ENCODE peak calls at places on chromosomes 4 and X, in eight cellular contexts. One of them, this sample, is unnamed.

GRCh38 chr4:39521253-39521908 is 5.9 kb downstream of the UGDH start:
- DNase-seq in stimulated activated CD8-positive, alpha-beta memory T cell treated with anti-CD3 and anti-CD28 coated beads, Interleukin-12 subunit alpha, Interleukin-12 subunit beta, amount 100 ng/mL, for 1 hour: no peak
- DNase-seq in tibial nerve: no peak
- DNase-seq in NCI-H345: no peak
- DNase-seq in ovary: no peak
- DNase-seq in stomach: no peak
- DNase-seq in ureter: no peak
- DNase-seq in epithelial cell of esophagus: no peak
- DNase-seq in this sample: no peak

GRCh38 chr4:80614319-80614718 is 278.8 kb downstream of the CFAP299 start:
- DNase-seq in stimulated activated CD8-positive, alpha-beta memory T cell treated with anti-CD3 and anti-CD28 coated beads, Interleukin-12 subunit alpha, Interleukin-12 subunit beta, amount 100 ng/mL, for 1 hour: no peak
- DNase-seq in tibial nerve: no peak
- DNase-seq in NCI-H345: no peak
- DNase-seq in ovary: no peak
- DNase-seq in stomach: no peak
- DNase-seq in ureter: no peak
- DNase-seq in epithelial cell of esophagus: no peak
- DNase-seq in this sample: no peak

GRCh38 chrX:53642326-53642725 is 44.2 kb downstream of the HUWE1 start:
- DNase-seq in stimulated activated CD8-positive, alpha-beta memory T cell treated with anti-CD3 and anti-CD28 coated beads, Interleukin-12 subunit alpha, Interleukin-12 subunit beta, amount 100 ng/mL, for 1 hour: no peak
- DNase-seq in tibial nerve: no peak
- DNase-seq in NCI-H345: no peak
- DNase-seq in ovary: no peak
- DNase-seq in stomach: no peak
- DNase-seq in ureter: no peak
- DNase-seq in epithelial cell of esophagus: peak
- DNase-seq in this sample: no peak

GRCh38 chr4:89640620-89641366 is 196.2 kb downstream of the SNCA start:
- DNase-seq in stimulated activated CD8-positive, alpha-beta memory T cell treated with anti-CD3 and anti-CD28 coated beads, Interleukin-12 subunit alpha, Interleukin-12 subunit beta, amount 100 ng/mL, for 1 hour: no peak
- DNase-seq in tibial nerve: no peak
- DNase-seq in NCI-H345: no peak
- DNase-seq in ovary: peak
- DNase-seq in stomach: no peak
- DNase-seq in ureter: no peak
- DNase-seq in epithelial cell of esophagus: peak
- DNase-seq in this sample: no peak

GRCh38 chrX:47239898-47240545 is 7.2 kb downstream of the USP11 start:
- DNase-seq in stimulated activated CD8-positive, alpha-beta memory T cell treated with anti-CD3 and anti-CD28 coated beads, Interleukin-12 subunit alpha, Interleukin-12 subunit beta, amount 100 ng/mL, for 1 hour: no peak
- DNase-seq in tibial nerve: no peak
- DNase-seq in NCI-H345: no peak
- DNase-seq in ovary: no peak
- DNase-seq in stomach: no peak
- DNase-seq in ureter: no peak
- DNase-seq in epithelial cell of esophagus: no peak
- DNase-seq in this sample: no peak

GRCh38 chr4:15717126-15717525 is 14.3 kb downstream of the BST1 start:
- DNase-seq in stimulated activated CD8-positive, alpha-beta memory T cell treated with anti-CD3 and anti-CD28 coated beads, Interleukin-12 subunit alpha, Interleukin-12 subunit beta, amount 100 ng/mL, for 1 hour: no peak
- DNase-seq in tibial nerve: no peak
- DNase-seq in NCI-H345: no peak
- DNase-seq in ovary: no peak
- DNase-seq in stomach: no peak
- DNase-seq in ureter: no peak
- DNase-seq in epithelial cell of esophagus: no peak
- DNase-seq in this sample: no peak

GRCh38 chr4:28176942-28177341 is 1316.3 kb downstream of the STIM2 start:
- DNase-seq in stimulated activated CD8-positive, alpha-beta memory T cell treated with anti-CD3 and anti-CD28 coated beads, Interleukin-12 subunit alpha, Interleukin-12 subunit beta, amount 100 ng/mL, for 1 hour: no peak
- DNase-seq in tibial nerve: no peak
- DNase-seq in NCI-H345: no peak
- DNase-seq in ovary: no peak
- DNase-seq in stomach: no peak
- DNase-seq in ureter: no peak
- DNase-seq in epithelial cell of esophagus: peak
- DNase-seq in this sample: no peak

GRCh38 chrX:53280703-53281320 is 572 bp downstream of the IQSEC2 start:
- DNase-seq in stimulated activated CD8-positive, alpha-beta memory T cell treated with anti-CD3 and anti-CD28 coated beads, Interleukin-12 subunit alpha, Interleukin-12 subunit beta, amount 100 ng/mL, for 1 hour: no peak
- DNase-seq in tibial nerve: peak
- DNase-seq in NCI-H345: no peak
- DNase-seq in ovary: peak
- DNase-seq in stomach: no peak
- DNase-seq in ureter: no peak
- DNase-seq in epithelial cell of esophagus: peak
- DNase-seq in this sample: no peak

GRCh38 chr4:28421221-28421620 is 1560.6 kb downstream of the STIM2 start:
- DNase-seq in stimulated activated CD8-positive, alpha-beta memory T cell treated with anti-CD3 and anti-CD28 coated beads, Interleukin-12 subunit alpha, Interleukin-12 subunit beta, amount 100 ng/mL, for 1 hour: no peak
- DNase-seq in tibial nerve: no peak
- DNase-seq in NCI-H345: no peak
- DNase-seq in ovary: no peak
- DNase-seq in stomach: no peak
- DNase-seq in ureter: no peak
- DNase-seq in epithelial cell of esophagus: peak
- DNase-seq in this sample: no peak

GRCh38 chr4:23934915-23935314 is 45.1 kb upstream of the PPARGC1A start:
- DNase-seq in stimulated activated CD8-positive, alpha-beta memory T cell treated with anti-CD3 and anti-CD28 coated beads, Interleukin-12 subunit alpha, Interleukin-12 subunit beta, amount 100 ng/mL, for 1 hour: no peak
- DNase-seq in tibial nerve: peak
- DNase-seq in NCI-H345: no peak
- DNase-seq in ovary: no peak
- DNase-seq in stomach: peak
- DNase-seq in ureter: peak
- DNase-seq in epithelial cell of esophagus: peak
- DNase-seq in this sample: peak

GRCh38 chr4:46123872-46124755 is at the start of gene GABRG1:
- DNase-seq in stimulated activated CD8-positive, alpha-beta memory T cell treated with anti-CD3 and anti-CD28 coated beads, Interleukin-12 subunit alpha, Interleukin-12 subunit beta, amount 100 ng/mL, for 1 hour: no peak
- DNase-seq in tibial nerve: no peak
- DNase-seq in NCI-H345: no peak
- DNase-seq in ovary: no peak
- DNase-seq in stomach: no peak
- DNase-seq in ureter: no peak
- DNase-seq in epithelial cell of esophagus: no peak
- DNase-seq in this sample: no peak

GRCh38 chrX:23332101-23332887 is 2.4 kb upstream of the PTCHD1 start:
- DNase-seq in stimulated activated CD8-positive, alpha-beta memory T cell treated with anti-CD3 and anti-CD28 coated beads, Interleukin-12 subunit alpha, Interleukin-12 subunit beta, amount 100 ng/mL, for 1 hour: no peak
- DNase-seq in tibial nerve: no peak
- DNase-seq in NCI-H345: no peak
- DNase-seq in ovary: no peak
- DNase-seq in stomach: no peak
- DNase-seq in ureter: peak
- DNase-seq in epithelial cell of esophagus: no peak
- DNase-seq in this sample: no peak

GRCh38 chrX:43269201-43269600 is 386.9 kb upstream of the MAOA start:
- DNase-seq in stimulated activated CD8-positive, alpha-beta memory T cell treated with anti-CD3 and anti-CD28 coated beads, Interleukin-12 subunit alpha, Interleukin-12 subunit beta, amount 100 ng/mL, for 1 hour: no peak
- DNase-seq in tibial nerve: no peak
- DNase-seq in NCI-H345: no peak
- DNase-seq in ovary: no peak
- DNase-seq in stomach: no peak
- DNase-seq in ureter: no peak
- DNase-seq in epithelial cell of esophagus: peak
- DNase-seq in this sample: no peak

GRCh38 chr4:180197471-180197870 is 2045.7 kb upstream of the TENM3 start:
- DNase-seq in stimulated activated CD8-positive, alpha-beta memory T cell treated with anti-CD3 and anti-CD28 coated beads, Interleukin-12 subunit alpha, Interleukin-12 subunit beta, amount 100 ng/mL, for 1 hour: no peak
- DNase-seq in tibial nerve: no peak
- DNase-seq in NCI-H345: no peak
- DNase-seq in ovary: no peak
- DNase-seq in stomach: no peak
- DNase-seq in ureter: no peak
- DNase-seq in epithelial cell of esophagus: no peak
- DNase-seq in this sample: no peak

GRCh38 chr4:82797591-82798081 is 960 bp downstream of the SCD5 start:
- DNase-seq in stimulated activated CD8-positive, alpha-beta memory T cell treated with anti-CD3 and anti-CD28 coated beads, Interleukin-12 subunit alpha, Interleukin-12 subunit beta, amount 100 ng/mL, for 1 hour: no peak
- DNase-seq in tibial nerve: no peak
- DNase-seq in NCI-H345: peak
- DNase-seq in ovary: peak
- DNase-seq in stomach: no peak
- DNase-seq in ureter: no peak
- DNase-seq in epithelial cell of esophagus: no peak
- DNase-seq in this sample: no peak

GRCh38 chrX:151743651-151744470 is 9.3 kb downstream of the CNGA2 start:
- DNase-seq in stimulated activated CD8-positive, alpha-beta memory T cell treated with anti-CD3 and anti-CD28 coated beads, Interleukin-12 subunit alpha, Interleukin-12 subunit beta, amount 100 ng/mL, for 1 hour: no peak
- DNase-seq in tibial nerve: no peak
- DNase-seq in NCI-H345: no peak
- DNase-seq in ovary: no peak
- DNase-seq in stomach: no peak
- DNase-seq in ureter: no peak
- DNase-seq in epithelial cell of esophagus: no peak
- DNase-seq in this sample: no peak

GRCh38 chr4:155885666-155886065 is 17.8 kb upstream of the TDO2 start:
- DNase-seq in stimulated activated CD8-positive, alpha-beta memory T cell treated with anti-CD3 and anti-CD28 coated beads, Interleukin-12 subunit alpha, Interleukin-12 subunit beta, amount 100 ng/mL, for 1 hour: no peak
- DNase-seq in tibial nerve: no peak
- DNase-seq in NCI-H345: no peak
- DNase-seq in ovary: no peak
- DNase-seq in stomach: no peak
- DNase-seq in ureter: no peak
- DNase-seq in epithelial cell of esophagus: no peak
- DNase-seq in this sample: no peak

GRCh38 chr4:48078862-48079655 is 55.0 kb downstream of the TXK start:
- DNase-seq in stimulated activated CD8-positive, alpha-beta memory T cell treated with anti-CD3 and anti-CD28 coated beads, Interleukin-12 subunit alpha, Interleukin-12 subunit beta, amount 100 ng/mL, for 1 hour: no peak
- DNase-seq in tibial nerve: no peak
- DNase-seq in NCI-H345: no peak
- DNase-seq in ovary: no peak
- DNase-seq in stomach: no peak
- DNase-seq in ureter: no peak
- DNase-seq in epithelial cell of esophagus: no peak
- DNase-seq in this sample: no peak

GRCh38 chr4:167031534-167032156 is 202.6 kb downstream of the SPOCK3 start:
- DNase-seq in stimulated activated CD8-positive, alpha-beta memory T cell treated with anti-CD3 and anti-CD28 coated beads, Interleukin-12 subunit alpha, Interleukin-12 subunit beta, amount 100 ng/mL, for 1 hour: no peak
- DNase-seq in tibial nerve: no peak
- DNase-seq in NCI-H345: no peak
- DNase-seq in ovary: no peak
- DNase-seq in stomach: no peak
- DNase-seq in ureter: no peak
- DNase-seq in epithelial cell of esophagus: peak
- DNase-seq in this sample: no peak

GRCh38 chrX:120251471-120252011 is 929 bp downstream of the ZBTB33 start:
- DNase-seq in stimulated activated CD8-positive, alpha-beta memory T cell treated with anti-CD3 and anti-CD28 coated beads, Interleukin-12 subunit alpha, Interleukin-12 subunit beta, amount 100 ng/mL, for 1 hour: no peak
- DNase-seq in tibial nerve: peak
- DNase-seq in NCI-H345: no peak
- DNase-seq in ovary: peak
- DNase-seq in stomach: peak
- DNase-seq in ureter: peak
- DNase-seq in epithelial cell of esophagus: peak
- DNase-seq in this sample: no peak

GRCh38 chrX:132023896-132024386 is 839 bp downstream of the STK26 start:
- DNase-seq in stimulated activated CD8-positive, alpha-beta memory T cell treated with anti-CD3 and anti-CD28 coated beads, Interleukin-12 subunit alpha, Interleukin-12 subunit beta, amount 100 ng/mL, for 1 hour: no peak
- DNase-seq in tibial nerve: no peak
- DNase-seq in NCI-H345: no peak
- DNase-seq in ovary: peak
- DNase-seq in stomach: no peak
- DNase-seq in ureter: no peak
- DNase-seq in epithelial cell of esophagus: peak
- DNase-seq in this sample: peak

GRCh38 chr4:7905461-7905915 is 34.2 kb downstream of the AFAP1 start:
- DNase-seq in stimulated activated CD8-positive, alpha-beta memory T cell treated with anti-CD3 and anti-CD28 coated beads, Interleukin-12 subunit alpha, Interleukin-12 subunit beta, amount 100 ng/mL, for 1 hour: no peak
- DNase-seq in tibial nerve: peak
- DNase-seq in NCI-H345: no peak
- DNase-seq in ovary: no peak
- DNase-seq in stomach: no peak
- DNase-seq in ureter: no peak
- DNase-seq in epithelial cell of esophagus: no peak
- DNase-seq in this sample: no peak

GRCh38 chr4:78014889-78015886 is 41.9 kb upstream of the FRAS1 start:
- DNase-seq in stimulated activated CD8-positive, alpha-beta memory T cell treated with anti-CD3 and anti-CD28 coated beads, Interleukin-12 subunit alpha, Interleukin-12 subunit beta, amount 100 ng/mL, for 1 hour: no peak
- DNase-seq in tibial nerve: no peak
- DNase-seq in NCI-H345: peak
- DNase-seq in ovary: no peak
- DNase-seq in stomach: no peak
- DNase-seq in ureter: no peak
- DNase-seq in epithelial cell of esophagus: no peak
- DNase-seq in this sample: no peak

GRCh38 chrX:86237482-86237881 is 89.2 kb downstream of the DACH2 start:
- DNase-seq in stimulated activated CD8-positive, alpha-beta memory T cell treated with anti-CD3 and anti-CD28 coated beads, Interleukin-12 subunit alpha, Interleukin-12 subunit beta, amount 100 ng/mL, for 1 hour: no peak
- DNase-seq in tibial nerve: no peak
- DNase-seq in NCI-H345: no peak
- DNase-seq in ovary: no peak
- DNase-seq in stomach: no peak
- DNase-seq in ureter: no peak
- DNase-seq in epithelial cell of esophagus: no peak
- DNase-seq in this sample: no peak

GRCh38 chrX:101682723-101683122 is 23.1 kb upstream of the ARMCX2 start:
- DNase-seq in stimulated activated CD8-positive, alpha-beta memory T cell treated with anti-CD3 and anti-CD28 coated beads, Interleukin-12 subunit alpha, Interleukin-12 subunit beta, amount 100 ng/mL, for 1 hour: no peak
- DNase-seq in tibial nerve: no peak
- DNase-seq in NCI-H345: no peak
- DNase-seq in ovary: no peak
- DNase-seq in stomach: no peak
- DNase-seq in ureter: no peak
- DNase-seq in epithelial cell of esophagus: no peak
- DNase-seq in this sample: no peak

GRCh38 chr4:142516686-142517145 is 329.4 kb downstream of the INPP4B start:
- DNase-seq in stimulated activated CD8-positive, alpha-beta memory T cell treated with anti-CD3 and anti-CD28 coated beads, Interleukin-12 subunit alpha, Interleukin-12 subunit beta, amount 100 ng/mL, for 1 hour: no peak
- DNase-seq in tibial nerve: no peak
- DNase-seq in NCI-H345: no peak
- DNase-seq in ovary: no peak
- DNase-seq in stomach: no peak
- DNase-seq in ureter: no peak
- DNase-seq in epithelial cell of esophagus: peak
- DNase-seq in this sample: no peak

GRCh38 chr4:109978704-109979103 is 66.0 kb downstream of the EGF start:
- DNase-seq in stimulated activated CD8-positive, alpha-beta memory T cell treated with anti-CD3 and anti-CD28 coated beads, Interleukin-12 subunit alpha, Interleukin-12 subunit beta, amount 100 ng/mL, for 1 hour: no peak
- DNase-seq in tibial nerve: no peak
- DNase-seq in NCI-H345: no peak
- DNase-seq in ovary: no peak
- DNase-seq in stomach: no peak
- DNase-seq in ureter: no peak
- DNase-seq in epithelial cell of esophagus: no peak
- DNase-seq in this sample: no peak

GRCh38 chrX:4878642-4879041 is 1165.2 kb upstream of the PRKX start:
- DNase-seq in stimulated activated CD8-positive, alpha-beta memory T cell treated with anti-CD3 and anti-CD28 coated beads, Interleukin-12 subunit alpha, Interleukin-12 subunit beta, amount 100 ng/mL, for 1 hour: no peak
- DNase-seq in tibial nerve: no peak
- DNase-seq in NCI-H345: no peak
- DNase-seq in ovary: no peak
- DNase-seq in stomach: no peak
- DNase-seq in ureter: no peak
- DNase-seq in epithelial cell of esophagus: no peak
- DNase-seq in this sample: no peak

GRCh38 chr4:129364747-129365452 is 268.9 kb downstream of the C4orf33 start:
- DNase-seq in stimulated activated CD8-positive, alpha-beta memory T cell treated with anti-CD3 and anti-CD28 coated beads, Interleukin-12 subunit alpha, Interleukin-12 subunit beta, amount 100 ng/mL, for 1 hour: no peak
- DNase-seq in tibial nerve: no peak
- DNase-seq in NCI-H345: no peak
- DNase-seq in ovary: no peak
- DNase-seq in stomach: no peak
- DNase-seq in ureter: no peak
- DNase-seq in epithelial cell of esophagus: no peak
- DNase-seq in this sample: no peak

GRCh38 chrX:111164728-111165127 is 68.7 kb downstream of the PAK3 start:
- DNase-seq in stimulated activated CD8-positive, alpha-beta memory T cell treated with anti-CD3 and anti-CD28 coated beads, Interleukin-12 subunit alpha, Interleukin-12 subunit beta, amount 100 ng/mL, for 1 hour: no peak
- DNase-seq in tibial nerve: no peak
- DNase-seq in NCI-H345: no peak
- DNase-seq in ovary: no peak
- DNase-seq in stomach: no peak
- DNase-seq in ureter: no peak
- DNase-seq in epithelial cell of esophagus: peak
- DNase-seq in this sample: no peak